ENCODE peak calls at places on chromosomes 6 and 20, in four cellular contexts. One of them, this sample, is unnamed.

GRCh38 chr6:152189736-152190135 is 382.3 kb downstream of the ESR1 start:
- DNase-seq in heart right ventricle: no peak
- DNase-seq in heart left ventricle: no peak
- DNase-seq in body of pancreas: no peak
- DNase-seq in this sample: no peak

GRCh38 chr6:166785131-166785530 is 158.1 kb upstream of the RPS6KA2 start:
- DNase-seq in body of pancreas: no peak
- DNase-seq in heart left ventricle: no peak
- DNase-seq in heart right ventricle: no peak
- DNase-seq in this sample: no peak

GRCh38 chr6:26022166-26022510 is 59.5 kb downstream of the TRIM38 start:
- DNase-seq in heart left ventricle: peak; percentile 61
- DNase-seq in heart right ventricle: no peak
- DNase-seq in body of pancreas: peak; percentile 52
- DNase-seq in this sample: peak; percentile 78

GRCh38 chr6:20812776-20813175 is 278.5 kb downstream of the CDKAL1 start:
- DNase-seq in heart left ventricle: no peak
- DNase-seq in heart right ventricle: no peak
- DNase-seq in body of pancreas: no peak
- DNase-seq in this sample: no peak

GRCh38 chr6:4895971-4896370 is 107.9 kb downstream of the RPP40 start:
- DNase-seq in heart left ventricle: no peak
- DNase-seq in heart right ventricle: no peak
- DNase-seq in body of pancreas: no peak
- DNase-seq in this sample: no peak

GRCh38 chr6:17910178-17910577 is 77.3 kb downstream of the KIF13A start:
- DNase-seq in heart left ventricle: no peak
- DNase-seq in heart right ventricle: no peak
- DNase-seq in body of pancreas: no peak
- DNase-seq in this sample: no peak

GRCh38 chr6:55496201-55496600 is 82.8 kb downstream of the HMGCLL1 start:
- DNase-seq in heart right ventricle: no peak
- DNase-seq in body of pancreas: no peak
- DNase-seq in heart left ventricle: no peak
- DNase-seq in this sample: no peak

GRCh38 chr20:8434326-8434876 is 302.3 kb downstream of the PLCB1 start:
- DNase-seq in heart right ventricle: no peak
- DNase-seq in heart left ventricle: no peak
- DNase-seq in body of pancreas: no peak
- DNase-seq in this sample: no peak

GRCh38 chr6:20427856-20428255 is 26.2 kb downstream of the E2F3 start:
- DNase-seq in body of pancreas: no peak
- DNase-seq in heart left ventricle: no peak
- DNase-seq in heart right ventricle: no peak
- DNase-seq in this sample: no peak

GRCh38 chr6:16764188-16764950 is 3.1 kb upstream of the ATXN1 start:
- DNase-seq in heart left ventricle: no peak
- DNase-seq in heart right ventricle: no peak
- DNase-seq in body of pancreas: no peak
- DNase-seq in this sample: no peak

GRCh38 chr6:33622456-33623431 is 1.6 kb downstream of the ITPR3 start:
- DNase-seq in heart right ventricle: no peak
- DNase-seq in heart left ventricle: no peak
- DNase-seq in body of pancreas: no peak
- DNase-seq in this sample: no peak

GRCh38 chr6:136952714-136953260 is 30.7 kb downstream of the SLC35D3 start:
- DNase-seq in heart left ventricle: no peak
- DNase-seq in body of pancreas: no peak
- DNase-seq in heart right ventricle: no peak
- DNase-seq in this sample: peak; percentile 31

GRCh38 chr20:32378461-32378860 is 20.3 kb downstream of the ASXL1 start:
- DNase-seq in heart right ventricle: no peak
- DNase-seq in body of pancreas: no peak
- DNase-seq in heart left ventricle: no peak
- DNase-seq in this sample: no peak

GRCh38 chr6:170100046-170100445 is 190.8 kb downstream of the DLL1 start:
- DNase-seq in heart left ventricle: no peak
- DNase-seq in body of pancreas: no peak
- DNase-seq in heart right ventricle: no peak
- DNase-seq in this sample: no peak

GRCh38 chr6:135121426-135121825 is 59.7 kb upstream of the MYB start:
- DNase-seq in heart left ventricle: no peak
- DNase-seq in body of pancreas: no peak
- DNase-seq in heart right ventricle: no peak
- DNase-seq in this sample: no peak

DNA sequence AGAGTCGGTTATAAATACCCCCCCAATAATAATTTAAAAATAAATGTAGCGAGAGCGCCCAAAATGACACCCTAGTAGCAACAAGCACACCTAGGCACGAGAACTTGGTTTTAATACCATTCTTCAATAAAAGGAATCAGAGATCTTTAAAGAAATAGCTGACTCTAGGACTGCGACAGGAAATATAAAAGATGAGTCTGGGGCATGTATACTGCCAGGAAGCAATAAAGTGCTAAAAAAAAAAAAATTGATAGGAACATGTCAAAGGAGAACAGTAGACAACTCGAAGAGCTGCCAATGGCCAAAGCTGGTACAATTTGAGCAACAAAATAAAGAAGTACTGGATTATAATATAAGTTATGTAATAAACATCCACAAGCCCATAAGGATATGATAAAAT is 2.2 kb downstream of the PNISR start:
- DNase-seq in heart left ventricle: no peak
- DNase-seq in body of pancreas: no peak
- DNase-seq in heart right ventricle: no peak
- DNase-seq in this sample: no peak
- H3K27ac ChIP-seq in heart left ventricle: no peak overlapping the region
- H3K27ac ChIP-seq in body of pancreas: no peak overlapping the region
- H3K27ac ChIP-seq in heart right ventricle: no peak overlapping the region
- H3K27ac ChIP-seq in this sample: no peak overlapping the region

GRCh38 chr6:24926639-24927038 is 9.1 kb downstream of the RIPOR2 start:
- DNase-seq in body of pancreas: no peak
- DNase-seq in heart left ventricle: no peak
- DNase-seq in heart right ventricle: no peak
- DNase-seq in this sample: no peak

GRCh38 chr6:24925661-24926060 is 10.1 kb downstream of the RIPOR2 start:
- DNase-seq in heart left ventricle: no peak
- DNase-seq in heart right ventricle: no peak
- DNase-seq in body of pancreas: no peak
- DNase-seq in this sample: no peak

GRCh38 chr6:24926192-24926591 is 9.6 kb downstream of the RIPOR2 start:
- DNase-seq in heart right ventricle: no peak
- DNase-seq in body of pancreas: no peak
- DNase-seq in heart left ventricle: no peak
- DNase-seq in this sample: no peak

GRCh38 chr6:24923885-24924401 is 11.8 kb downstream of the RIPOR2 start:
- DNase-seq in heart right ventricle: no peak
- DNase-seq in body of pancreas: no peak
- DNase-seq in heart left ventricle: no peak
- DNase-seq in this sample: no peak

DNA sequence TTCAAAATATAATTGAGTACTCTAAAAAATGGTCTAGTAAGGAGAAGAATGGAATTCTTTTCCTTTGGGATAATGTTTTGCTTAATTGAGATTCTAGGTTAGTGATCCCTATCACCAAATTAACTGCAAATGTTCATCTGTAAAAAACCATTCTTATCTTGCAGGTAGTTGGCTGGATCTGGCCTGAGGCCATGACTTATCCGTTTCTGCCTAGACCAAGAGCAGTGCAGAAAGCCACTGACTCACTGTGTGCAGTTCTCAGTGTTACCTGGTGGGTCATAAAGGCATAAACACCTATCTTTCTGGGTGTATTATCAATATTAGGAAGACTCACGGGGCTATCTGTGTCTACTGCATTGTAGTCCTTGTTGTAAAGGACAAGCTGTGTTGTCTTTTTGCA is 10.8 kb downstream of the RIPOR2 start:
- DNase-seq in body of pancreas: no peak
- DNase-seq in heart left ventricle: no peak
- DNase-seq in heart right ventricle: no peak
- DNase-seq in this sample: no peak
- H3K4me1 ChIP-seq in body of pancreas: no peaks in the 10 kb centered on the region
- H3K4me1 ChIP-seq in heart left ventricle: peaks cover 75% of the 10 kb centered on the region
- H3K4me1 ChIP-seq in heart right ventricle: peaks cover 80% of the 10 kb centered on the region
- H3K4me1 ChIP-seq in this sample: peaks cover 10% of the 10 kb centered on the region

DNA sequence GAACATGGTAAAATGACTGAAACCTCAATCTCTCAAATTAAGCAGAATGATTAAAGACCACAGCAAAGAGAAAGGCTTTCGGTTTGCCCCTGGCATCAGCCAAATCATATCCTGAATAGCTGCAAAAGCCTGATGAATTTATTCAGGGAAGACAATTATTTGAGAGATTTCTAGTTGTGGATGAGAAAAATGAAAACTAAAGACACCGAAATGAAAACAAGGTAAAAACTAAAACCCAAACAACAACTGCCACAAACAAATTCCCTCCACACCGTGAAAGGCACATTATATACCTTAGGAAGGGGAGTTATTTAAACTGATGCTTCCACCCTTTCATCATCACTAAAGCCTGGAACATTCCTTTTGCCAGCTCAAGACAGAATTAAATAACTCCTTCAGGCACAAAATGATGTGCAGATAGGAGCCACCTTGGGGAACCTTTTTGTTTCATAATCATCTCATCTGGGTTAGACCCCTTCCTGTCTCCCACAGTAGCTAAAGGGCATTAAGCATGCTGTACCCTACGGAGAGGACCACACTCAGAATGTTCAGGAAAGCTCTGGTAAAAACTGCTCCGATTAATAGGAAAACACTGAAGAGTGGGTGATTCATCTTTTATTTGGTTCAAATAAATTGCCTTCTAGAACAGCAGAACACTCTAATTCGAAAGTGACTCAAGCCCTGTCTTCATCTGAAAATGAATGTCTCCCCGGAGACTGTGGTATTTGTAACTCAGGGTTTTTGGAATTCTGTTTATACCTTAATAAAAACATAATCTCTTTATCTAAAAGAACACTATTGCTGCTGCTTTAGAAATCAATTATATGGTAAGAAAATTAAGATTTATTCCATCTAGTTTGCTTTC is 9.1 kb upstream of the ANKRD60 start:
- DNase-seq in heart left ventricle: no peak
- DNase-seq in body of pancreas: no peak
- DNase-seq in heart right ventricle: no peak
- DNase-seq in this sample: no peak
- H3K4me3 ChIP-seq in heart left ventricle: peak overlapping the region; percentile 53
- H3K4me3 ChIP-seq in body of pancreas: no peak overlapping the region
- H3K4me3 ChIP-seq in heart right ventricle: peak overlapping the region; percentile 53
- H3K4me3 ChIP-seq in this sample: peak overlapping the region; percentile 52

DNA sequence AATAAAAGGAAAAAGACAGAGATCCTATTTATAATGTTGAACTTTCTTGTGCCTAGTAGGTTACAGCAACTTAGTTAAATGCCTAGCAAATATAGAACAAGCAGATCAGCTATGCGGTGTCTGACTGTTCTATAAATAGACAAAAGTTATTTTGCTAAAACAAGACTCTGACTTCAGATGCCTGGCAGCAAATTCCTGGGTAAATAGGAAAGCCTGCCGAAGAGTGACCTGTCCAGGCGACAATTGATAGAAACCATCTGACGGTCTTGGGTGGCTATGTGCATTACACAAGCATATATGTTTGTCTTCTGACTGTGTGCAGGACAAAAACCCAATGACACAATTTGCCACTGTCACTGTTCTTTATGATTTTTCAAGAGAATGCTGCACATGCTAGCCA is 38.0 kb upstream of the PDE10A start:
- DNase-seq in body of pancreas: no peak
- DNase-seq in heart right ventricle: no peak
- DNase-seq in heart left ventricle: peak; percentile 63
- DNase-seq in this sample: no peak
- H3K27ac ChIP-seq in body of pancreas: no peak overlapping the region
- H3K27ac ChIP-seq in heart right ventricle: peak overlapping the region; percentile 84
- H3K27ac ChIP-seq in heart left ventricle: peak overlapping the region; percentile 57
- H3K27ac ChIP-seq in this sample: no peak overlapping the region

DNA sequence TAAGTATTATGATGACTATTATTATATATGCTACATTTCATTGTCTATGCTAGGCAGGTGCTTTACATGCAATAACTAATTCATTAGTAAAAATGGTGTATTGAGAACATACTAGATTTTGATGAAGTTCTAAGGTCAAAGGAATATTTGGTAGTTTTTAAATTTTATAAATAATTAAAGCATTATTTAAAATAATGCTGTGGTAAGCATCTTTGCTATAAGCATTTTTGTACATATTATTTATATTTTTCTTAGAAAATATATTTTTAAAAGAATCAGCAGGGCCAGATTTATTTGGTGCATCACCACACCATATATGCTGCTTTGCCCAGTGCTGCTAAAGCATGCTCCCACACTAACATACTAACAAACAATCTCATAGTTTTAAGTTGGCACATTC is 517.9 kb downstream of the C6orf118 start:
- DNase-seq in body of pancreas: no peak
- DNase-seq in heart right ventricle: no peak
- DNase-seq in heart left ventricle: no peak
- DNase-seq in this sample: no peak
- H3K4me1 ChIP-seq in body of pancreas: no peaks in the 10 kb centered on the region
- H3K4me1 ChIP-seq in heart right ventricle: no peaks in the 10 kb centered on the region
- H3K4me1 ChIP-seq in heart left ventricle: no peaks in the 10 kb centered on the region
- H3K4me1 ChIP-seq in this sample: no peaks in the 10 kb centered on the region

GRCh38 chr20:53069121-53069520 is 97.0 kb downstream of the TSHZ2 start:
- DNase-seq in heart right ventricle: no peak
- DNase-seq in heart left ventricle: no peak
- DNase-seq in body of pancreas: no peak
- DNase-seq in this sample: no peak
- H3K4me3 ChIP-seq in heart right ventricle: no peak overlapping the region
- H3K4me3 ChIP-seq in heart left ventricle: no peak overlapping the region
- H3K4me3 ChIP-seq in body of pancreas: no peak overlapping the region
- H3K4me3 ChIP-seq in this sample: no peak overlapping the region